ENCODE peak calls at places on chromosomes 1 and 21, in seven cellular contexts. One of them, this sample, is unnamed.

GRCh38 chr1:180150982-180151381 is 3.7 kb upstream of the QSOX1 start:
- DNase-seq in GM23338: no peak
- DNase-seq in astrocyte of the spinal cord: no peak
- DNase-seq in ovary: no peak
- DNase-seq in upper lobe of right lung: no peak
- DNase-seq in H9: no peak
- DNase-seq in tibial nerve: no peak
- DNase-seq in this sample: no peak

GRCh38 chr21:19420607-19421006 is 1017.0 kb upstream of the TMPRSS15 start:
- DNase-seq in astrocyte of the spinal cord: no peak
- DNase-seq in H9: no peak
- DNase-seq in ovary: no peak
- DNase-seq in upper lobe of right lung: no peak
- DNase-seq in tibial nerve: no peak
- DNase-seq in GM23338: no peak
- DNase-seq in this sample: no peak

GRCh38 chr1:161132410-161133219 is at the start of gene DEDD:
- DNase-seq in tibial nerve: peak
- DNase-seq in GM23338: peak
- DNase-seq in upper lobe of right lung: peak
- DNase-seq in astrocyte of the spinal cord: peak
- DNase-seq in ovary: peak
- DNase-seq in H9: peak
- DNase-seq in this sample: peak

GRCh38 chr1:20586939-20587638 is 1.8 kb upstream of the CDA start:
- DNase-seq in astrocyte of the spinal cord: no peak
- DNase-seq in ovary: no peak
- DNase-seq in upper lobe of right lung: no peak
- DNase-seq in H9: no peak
- DNase-seq in GM23338: no peak
- DNase-seq in tibial nerve: no peak
- DNase-seq in this sample: no peak

GRCh38 chr1:218613105-218613504 is 268.0 kb downstream of the TGFB2 start:
- DNase-seq in GM23338: peak
- DNase-seq in astrocyte of the spinal cord: no peak
- DNase-seq in ovary: no peak
- DNase-seq in H9: no peak
- DNase-seq in tibial nerve: no peak
- DNase-seq in upper lobe of right lung: no peak
- DNase-seq in this sample: no peak

GRCh38 chr1:5456090-5456789 is 536.0 kb downstream of the NPHP4 start:
- DNase-seq in tibial nerve: no peak
- DNase-seq in upper lobe of right lung: no peak
- DNase-seq in GM23338: no peak
- DNase-seq in astrocyte of the spinal cord: no peak
- DNase-seq in H9: no peak
- DNase-seq in ovary: no peak
- DNase-seq in this sample: no peak

GRCh38 chr1:156973464-156973863 is 53.0 kb downstream of the LRRC71 start:
- DNase-seq in ovary: no peak
- DNase-seq in upper lobe of right lung: no peak
- DNase-seq in tibial nerve: no peak
- DNase-seq in H9: no peak
- DNase-seq in astrocyte of the spinal cord: no peak
- DNase-seq in GM23338: no peak
- DNase-seq in this sample: no peak

GRCh38 chr1:13228343-13228781 is 2.4 kb upstream of the PRAMEF18 start:
- DNase-seq in ovary: no peak
- DNase-seq in H9: no peak
- DNase-seq in astrocyte of the spinal cord: no peak
- DNase-seq in GM23338: peak
- DNase-seq in tibial nerve: no peak
- DNase-seq in upper lobe of right lung: peak
- DNase-seq in this sample: no peak

GRCh38 chr1:232017057-232017456 is 390.5 kb downstream of the DISC1 start:
- DNase-seq in GM23338: no peak
- DNase-seq in H9: no peak
- DNase-seq in upper lobe of right lung: no peak
- DNase-seq in astrocyte of the spinal cord: no peak
- DNase-seq in ovary: no peak
- DNase-seq in tibial nerve: no peak
- DNase-seq in this sample: no peak

GRCh38 chr1:160681067-160681890 is 30.3 kb downstream of the CD48 start:
- DNase-seq in astrocyte of the spinal cord: peak
- DNase-seq in upper lobe of right lung: peak
- DNase-seq in tibial nerve: peak
- DNase-seq in H9: peak
- DNase-seq in GM23338: peak
- DNase-seq in ovary: peak
- DNase-seq in this sample: peak

GRCh38 chr21:32624726-32625125 is 12.5 kb upstream of the CFAP298 start:
- DNase-seq in ovary: no peak
- DNase-seq in tibial nerve: no peak
- DNase-seq in upper lobe of right lung: no peak
- DNase-seq in astrocyte of the spinal cord: no peak
- DNase-seq in GM23338: no peak
- DNase-seq in H9: no peak
- DNase-seq in this sample: no peak

GRCh38 chr1:164624393-164624792 is 65.4 kb downstream of the PBX1 start:
- DNase-seq in GM23338: no peak
- DNase-seq in upper lobe of right lung: no peak
- DNase-seq in astrocyte of the spinal cord: no peak
- DNase-seq in H9: no peak
- DNase-seq in ovary: no peak
- DNase-seq in tibial nerve: no peak
- DNase-seq in this sample: no peak

GRCh38 chr1:34538481-34538880 is 216.4 kb upstream of the GJB5 start:
- DNase-seq in astrocyte of the spinal cord: no peak
- DNase-seq in GM23338: no peak
- DNase-seq in upper lobe of right lung: no peak
- DNase-seq in H9: no peak
- DNase-seq in ovary: no peak
- DNase-seq in tibial nerve: no peak
- DNase-seq in this sample: no peak

GRCh38 chr1:168907053-168907452 is 178.0 kb upstream of the DPT start:
- DNase-seq in astrocyte of the spinal cord: no peak
- DNase-seq in H9: no peak
- DNase-seq in upper lobe of right lung: no peak
- DNase-seq in tibial nerve: no peak
- DNase-seq in GM23338: no peak
- DNase-seq in ovary: no peak
- DNase-seq in this sample: no peak

GRCh38 chr1:234610582-234611152 is 689 bp upstream of the IRF2BP2 start:
- DNase-seq in tibial nerve: peak
- DNase-seq in H9: peak
- DNase-seq in upper lobe of right lung: peak
- DNase-seq in ovary: peak
- DNase-seq in astrocyte of the spinal cord: peak
- DNase-seq in GM23338: peak
- DNase-seq in this sample: peak

GRCh38 chr1:226149806-226150205 is 36.7 kb downstream of the ACBD3 start:
- DNase-seq in GM23338: peak
- DNase-seq in upper lobe of right lung: no peak
- DNase-seq in H9: no peak
- DNase-seq in tibial nerve: no peak
- DNase-seq in astrocyte of the spinal cord: no peak
- DNase-seq in ovary: no peak
- DNase-seq in this sample: no peak

GRCh38 chr1:94608852-94609570 is 67.5 kb upstream of the F3 start:
- DNase-seq in ovary: no peak
- DNase-seq in astrocyte of the spinal cord: no peak
- DNase-seq in upper lobe of right lung: no peak
- DNase-seq in GM23338: no peak
- DNase-seq in H9: no peak
- DNase-seq in tibial nerve: no peak
- DNase-seq in this sample: no peak

DNA sequence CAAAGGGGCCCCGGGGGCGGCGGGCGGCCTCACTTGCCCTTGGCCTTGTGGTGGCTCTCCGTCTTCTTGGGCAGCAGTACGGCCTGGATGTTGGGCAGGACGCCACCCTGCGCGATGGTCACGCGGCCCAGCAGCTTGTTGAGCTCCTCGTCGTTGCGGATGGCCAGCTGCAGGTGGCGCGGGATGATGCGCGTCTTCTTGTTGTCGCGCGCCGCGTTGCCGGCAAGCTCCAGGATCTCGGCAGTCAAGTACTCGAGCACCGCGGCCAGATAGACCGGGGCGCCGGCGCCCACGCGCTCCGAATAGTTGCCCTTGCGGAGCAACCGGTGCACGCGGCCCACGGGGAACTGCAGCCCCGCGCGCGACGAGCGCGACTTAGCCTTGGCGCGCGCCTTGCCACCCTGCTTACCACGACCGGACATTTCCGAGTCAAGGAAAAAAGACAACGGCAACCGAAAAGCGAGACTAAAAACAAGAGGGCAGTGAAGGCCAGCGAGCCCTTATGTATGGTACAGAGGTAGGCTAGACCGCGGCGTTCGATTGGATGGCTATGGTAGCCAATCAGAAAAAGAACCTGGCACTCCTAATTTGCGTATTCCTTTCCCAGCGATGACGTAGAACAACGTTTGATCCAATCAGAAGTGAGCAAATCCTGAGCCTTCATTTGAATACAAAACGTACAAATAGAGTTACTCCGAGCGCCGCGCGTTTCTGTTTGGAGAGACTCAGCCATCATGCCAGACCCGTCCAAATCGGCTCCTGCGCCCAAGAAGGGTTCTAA is 29.6 kb upstream of the RNF187 start:
- DNase-seq in H9: peak
- DNase-seq in ovary: peak
- DNase-seq in GM23338: peak
- DNase-seq in upper lobe of right lung: peak
- DNase-seq in tibial nerve: peak
- DNase-seq in astrocyte of the spinal cord: peak
- DNase-seq in this sample: peak
- TF ChIP-seq CTCF in H9: peak
- TF ChIP-seq CTCF in ovary: peak
- TF ChIP-seq CTCF in GM23338: peak
- TF ChIP-seq CTCF in upper lobe of right lung: peak
- TF ChIP-seq CTCF in tibial nerve: peak
- TF ChIP-seq CTCF in astrocyte of the spinal cord: peak
- TF ChIP-seq CTCF in this sample: no peak

DNA sequence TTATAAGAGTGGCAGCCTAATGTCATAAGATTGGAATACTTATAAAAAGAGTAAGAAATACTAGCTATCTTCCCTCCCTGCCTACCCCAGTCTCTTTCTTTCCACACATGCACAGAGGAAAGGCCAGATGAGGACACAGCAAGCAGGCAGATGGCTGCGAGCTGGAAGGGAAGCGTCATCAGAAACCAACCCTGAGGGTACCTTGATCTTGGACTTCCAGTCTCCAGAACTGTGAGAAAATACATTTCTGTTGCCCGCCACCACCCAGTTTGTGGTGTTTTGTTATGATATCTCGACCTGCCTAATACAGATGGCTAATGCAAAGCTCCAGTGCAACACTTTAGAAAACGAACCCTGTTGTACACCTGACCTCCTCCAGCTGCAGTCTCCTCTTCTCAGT is 2.3 kb upstream of the OR2C3 start:
- DNase-seq in upper lobe of right lung: no peak
- DNase-seq in GM23338: no peak
- DNase-seq in H9: no peak
- DNase-seq in astrocyte of the spinal cord: no peak
- DNase-seq in ovary: no peak
- DNase-seq in tibial nerve: no peak
- DNase-seq in this sample: no peak
- TF ChIP-seq CTCF in upper lobe of right lung: no peak
- TF ChIP-seq CTCF in GM23338: no peak
- TF ChIP-seq CTCF in H9: no peak
- TF ChIP-seq CTCF in astrocyte of the spinal cord: no peak
- TF ChIP-seq CTCF in ovary: no peak
- TF ChIP-seq CTCF in tibial nerve: no peak
- TF ChIP-seq CTCF in this sample: no peak

GRCh38 chr1:152112101-152112884 is 3.0 kb downstream of the TCHH start:
- DNase-seq in tibial nerve: no peak
- DNase-seq in ovary: no peak
- DNase-seq in astrocyte of the spinal cord: peak
- DNase-seq in upper lobe of right lung: peak
- DNase-seq in GM23338: peak
- DNase-seq in H9: peak
- DNase-seq in this sample: no peak
- TF ChIP-seq CTCF in tibial nerve: no peak
- TF ChIP-seq CTCF in ovary: no peak
- TF ChIP-seq CTCF in astrocyte of the spinal cord: no peak
- TF ChIP-seq CTCF in upper lobe of right lung: no peak
- TF ChIP-seq CTCF in GM23338: no peak
- TF ChIP-seq CTCF in H9: no peak
- TF ChIP-seq CTCF in this sample: no peak

DNA sequence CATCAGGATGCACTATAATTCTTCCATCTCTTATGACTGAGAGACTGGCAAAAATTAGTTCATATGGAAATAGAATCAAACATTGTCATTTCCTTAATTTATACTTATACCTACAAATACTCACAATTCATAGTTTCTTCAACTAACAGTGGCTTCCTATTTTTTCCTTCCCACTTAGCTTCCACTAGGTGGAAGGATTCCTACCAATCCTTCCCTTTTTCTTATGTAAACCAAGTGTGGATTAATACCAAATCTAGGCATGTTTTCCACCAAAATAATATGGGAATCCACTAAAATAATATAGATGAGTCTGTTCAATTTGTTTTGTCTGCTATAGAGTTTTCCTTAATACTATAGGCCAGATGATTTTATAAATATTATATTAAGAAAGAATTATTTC is 1537.1 kb downstream of the PLA2G4A start:
- DNase-seq in upper lobe of right lung: no peak
- DNase-seq in H9: no peak
- DNase-seq in tibial nerve: no peak
- DNase-seq in GM23338: peak
- DNase-seq in ovary: no peak
- DNase-seq in astrocyte of the spinal cord: no peak
- DNase-seq in this sample: no peak
- TF ChIP-seq CTCF in upper lobe of right lung: no peak
- TF ChIP-seq CTCF in H9: peak
- TF ChIP-seq CTCF in tibial nerve: no peak
- TF ChIP-seq CTCF in GM23338: peak
- TF ChIP-seq CTCF in ovary: no peak
- TF ChIP-seq CTCF in astrocyte of the spinal cord: no peak
- TF ChIP-seq CTCF in this sample: no peak

This sample was measured in activated B cell treated with CpG ODN at 0.5 μM for 24 hours.